ENCODE peak calls at places on chromosomes 3 and 15, in six cellular contexts. X is LHCN-M2; Y is head of caudate nucleus; F is stromal cell of bone marrow; E is GM06990; I is activated naive CD8-positive, alpha-beta T cell treated with anti-CD3 and anti-CD28 coated beads, Interleukin-2, amount 50 U/mL, for 24 hours. Z is an unnamed sample.

GRCh38 chr3:141450727-141451378 is 36.0 kb upstream of the RASA2 start:
- DNase-seq in E (no peak), I (no peak), X (no peak), F (no peak), Y (no peak), Z (no peak)

GRCh38 chr3:152496286-152496685 is 227.6 kb downstream of the MBNL1 start:
- DNase-seq in X (peak; percentile 72), Y (no peak), I (no peak), F (no peak), E (no peak), Z (no peak)

GRCh38 chr3:124951511-124952390 is 17.2 kb upstream of the MUC13 start:
- DNase-seq in Y (no peak), F (no peak), X (peak; percentile 77), E (no peak), I (no peak), Z (no peak)

GRCh38 chr15:89680282-89680873 is 1.2 kb upstream of the PLIN1 start:
- DNase-seq in Y (no peak), E (no peak), X (peak; percentile 27), F (peak; percentile 91), I (no peak), Z (no peak)

GRCh38 chr3:37953226-37953625 is 37.4 kb upstream of the VILL start:
- DNase-seq in X (no peak), F (no peak), E (no peak), Y (no peak), I (no peak), Z (no peak)

GRCh38 chr3:120450261-120450913 is 405 bp downstream of the FSTL1 start:
- DNase-seq in F (no peak), X (no peak), I (peak; percentile 5), E (peak; percentile 15), Y (peak; percentile 44), Z (no peak)

GRCh38 chr3:33926998-33927605 is 128.7 kb downstream of the PDCD6IP start:
- DNase-seq in Y (no peak), F (no peak), I (no peak), X (no peak), E (no peak), Z (no peak)

GRCh38 chr15:69790632-69791031 is 307.1 kb downstream of the TLE3 start:
- DNase-seq in Y (no peak), F (no peak), X (no peak), E (no peak), I (no peak), Z (no peak)

GRCh38 chr3:107928084-107928445 is 162.8 kb downstream of the CD47 start:
- DNase-seq in E (no peak), I (no peak), Y (no peak), F (no peak), X (peak; percentile 43), Z (no peak)

GRCh38 chr3:52779011-52779410 is 1.6 kb downstream of the ITIH1 start:
- DNase-seq in Y (no peak), E (no peak), I (no peak), X (no peak), F (no peak), Z (no peak)

GRCh38 chr3:144362126-144362525 is 390.5 kb downstream of the DIPK2A start:
- DNase-seq in X (peak; percentile 34), Y (no peak), F (peak; percentile 6), I (no peak), E (no peak), Z (no peak)

GRCh38 chr15:92098869-92099268 is 245.4 kb downstream of the SLCO3A1 start:
- DNase-seq in X (no peak), I (no peak), E (no peak), F (no peak), Y (peak; percentile 82), Z (no peak)

GRCh38 chr3:39497753-39498152 is 30.3 kb downstream of the MOBP start:
- DNase-seq in E (no peak), X (peak; percentile 3), Y (no peak), F (no peak), I (no peak), Z (no peak)

GRCh38 chr3:123505820-123506219 is 56.9 kb upstream of the ADCY5 start:
- DNase-seq in I (no peak), F (no peak), X (no peak), Y (no peak), E (no peak), Z (no peak)

GRCh38 chr3:71862374-71863145 is 77.6 kb upstream of the PROK2 start:
- DNase-seq in E (no peak), F (no peak), X (no peak), I (no peak), Y (no peak), Z (no peak)

GRCh38 chr3:21094686-21095085 is 656.3 kb downstream of the ZNF385D start:
- DNase-seq in E (no peak), X (no peak), I (no peak), Y (no peak), F (no peak), Z (no peak)

GRCh38 chr15:83322061-83322460 is 37.6 kb upstream of the BNC1 start:
- DNase-seq in F (no peak), X (peak; percentile 79), I (no peak), E (no peak), Y (no peak), Z (no peak)

GRCh38 chr3:55426486-55426885 is 60.6 kb downstream of the WNT5A start:
- DNase-seq in F (no peak), X (no peak), Y (no peak), E (no peak), I (no peak), Z (no peak)

GRCh38 chr15:70717237-70717793 is 46.0 kb downstream of the UACA start:
- DNase-seq in I (no peak), F (no peak), E (no peak), Y (no peak), X (no peak), Z (no peak)

GRCh38 chr3:4245671-4246070 is 57.5 kb upstream of the SETMAR start:
- DNase-seq in X (no peak), I (no peak), F (no peak), E (no peak), Y (no peak), Z (no peak)

GRCh38 chr15:90211440-90212168 is 10.5 kb downstream of the SEMA4B start:
- DNase-seq in E (no peak), X (peak; percentile 37), Y (no peak), F (no peak), I (no peak), Z (no peak)

GRCh38 chr3:108953210-108953609 is 469 bp downstream of the GUCA1C start:
- DNase-seq in Y (no peak), E (no peak), X (no peak), I (no peak), F (no peak), Z (no peak)

GRCh38 chr15:100438570-100438969 is 90.2 kb downstream of the CERS3 start:
- DNase-seq in Y (peak; percentile 84), E (peak; percentile 16), X (no peak), F (no peak), I (peak; percentile 10), Z (no peak)

GRCh38 chr3:152557302-152557999 is 277.5 kb upstream of the P2RY1 start:
- DNase-seq in E (peak; percentile 17), X (no peak), F (no peak), I (no peak), Y (no peak), Z (no peak)

GRCh38 chr15:88043396-88043795 is 213.1 kb downstream of the NTRK3 start:
- DNase-seq in F (no peak), I (no peak), X (no peak), E (no peak), Y (no peak), Z (no peak)